ENCODE peak calls at places on chromosomes 2 and 18, in seven cellular contexts. B, P, T, Z, S, E and L are unnamed samples.

GRCh38 chr2:45027051-45027450 is 17.8 kb upstream of the SIX2 start:
- DNase-seq in E (no peak), Z (no peak), B (no peak), T (no peak), P (no peak), S (no peak), L (no peak)

GRCh38 chr2:232675381-232675780 is 21.8 kb upstream of the GIGYF2 start:
- DNase-seq in T (no peak), E (no peak), S (no peak), Z (no peak), P (no peak), B (no peak), L (no peak)

GRCh38 chr2:197147942-197148341 is 162.6 kb downstream of the ANKRD44 start:
- DNase-seq in Z (no peak), E (no peak), P (no peak), T (no peak), S (no peak), B (no peak), L (no peak)

GRCh38 chr18:48975221-48975816 is 24.6 kb upstream of the SMAD7 start:
- DNase-seq in Z (no peak), S (no peak), P (no peak), T (no peak), B (no peak), E (no peak), L (no peak)

GRCh38 chr2:1742680-1743395 is 1.5 kb downstream of the PXDN start:
- DNase-seq in S (peak), Z (peak), B (peak), P (no peak), T (peak), E (peak), L (peak)

GRCh38 chr2:240522406-240522805 is 35.4 kb downstream of the ANKMY1 start:
- DNase-seq in B (no peak), S (no peak), E (no peak), P (no peak), T (no peak), Z (no peak), L (no peak)

GRCh38 chr18:78898066-78898465 is 81.6 kb upstream of the SALL3 start:
- DNase-seq in T (no peak), S (no peak), P (no peak), E (no peak), B (no peak), Z (no peak), L (no peak)

GRCh38 chr2:232369126-232369955 is 9.2 kb upstream of the ALPP start:
- DNase-seq in T (no peak), S (no peak), E (no peak), P (no peak), B (no peak), Z (no peak), L (no peak)

GRCh38 chr2:222756951-222757645 is 85.6 kb downstream of the MOGAT1 start:
- DNase-seq in B (peak), T (peak), P (no peak), E (no peak), S (no peak), Z (no peak), L (peak)

GRCh38 chr2:128642316-128642715 is 323.6 kb upstream of the HS6ST1 start:
- DNase-seq in Z (no peak), T (no peak), B (no peak), P (no peak), E (no peak), S (no peak), L (no peak)

GRCh38 chr18:10973579-10974260 is 175.6 kb downstream of the PIEZO2 start:
- DNase-seq in T (peak), S (no peak), B (no peak), P (no peak), E (no peak), Z (peak), L (peak)

GRCh38 chr2:109352898-109353689 is 224.1 kb downstream of the SH3RF3 start:
- DNase-seq in P (no peak), B (no peak), T (no peak), E (no peak), S (no peak), Z (no peak), L (no peak)

GRCh38 chr2:101360229-101360628 is 27.1 kb downstream of the CREG2 start:
- DNase-seq in Z (peak), S (no peak), T (no peak), E (no peak), B (peak), P (no peak), L (peak)

GRCh38 chr2:20313659-20314058 is 37.0 kb downstream of the PUM2 start:
- DNase-seq in B (no peak), S (no peak), Z (peak), T (no peak), P (no peak), E (no peak), L (peak)

GRCh38 chr18:27449104-27449503 is 264.0 kb upstream of the CHST9 start:
- DNase-seq in B (no peak), S (no peak), Z (no peak), P (no peak), T (no peak), E (no peak), L (no peak)

GRCh38 chr2:18829976-18830375 is 240.6 kb upstream of the NT5C1B start:
- DNase-seq in T (peak), P (no peak), S (no peak), E (no peak), B (no peak), Z (no peak), L (no peak)

GRCh38 chr18:57906852-57907251 is 103.7 kb upstream of the ATP8B1 start:
- DNase-seq in Z (no peak), E (no peak), P (no peak), B (no peak), S (no peak), T (no peak), L (no peak)

GRCh38 chr18:31101148-31102019 is 837 bp downstream of the DSC2 start:
- DNase-seq in P (no peak), S (peak), Z (peak), B (no peak), T (no peak), E (no peak), L (peak)

GRCh38 chr18:42030586-42031182 is 75.7 kb downstream of the PIK3C3 start:
- DNase-seq in S (no peak), T (peak), E (peak), B (peak), P (no peak), Z (peak), L (peak)

GRCh38 chr2:226185613-226186211 is 613.9 kb downstream of the IRS1 start:
- DNase-seq in E (peak), T (peak), Z (no peak), P (no peak), S (no peak), B (peak), L (peak)

GRCh38 chr2:220455389-220455788 is 828.0 kb downstream of the SLC4A3 start:
- DNase-seq in Z (no peak), E (no peak), P (no peak), T (peak), S (no peak), B (no peak), L (no peak)

GRCh38 chr2:19435815-19436214 is 77.4 kb upstream of the OSR1 start:
- DNase-seq in S (no peak), P (no peak), Z (no peak), B (peak), E (peak), T (peak), L (no peak)

GRCh38 chr2:18411571-18411970 is 148.9 kb downstream of the RDH14 start:
- DNase-seq in B (no peak), P (no peak), E (no peak), S (no peak), T (peak), Z (no peak), L (no peak)

GRCh38 chr2:34719195-34719594 is 1120.1 kb upstream of the FAM98A start:
- DNase-seq in Z (no peak), S (no peak), T (no peak), P (no peak), B (no peak), E (no peak), L (no peak)

GRCh38 chr18:59308201-59309014 is 10.0 kb downstream of the CPLX4 start:
- DNase-seq in T (peak), S (peak), E (peak), B (peak), P (peak), Z (peak), L (peak)